ENCODE peak calls at places on chromosomes 13 and 19, in nine cellular contexts. M is sigmoid colon, V is spleen, J is GM12878, L is prostate gland, I is H1, P is HepG2, B is Panc1, U is HCT116. H is an unnamed sample. For H3K4me1, the result is how much of the 10 kb centered on the place peaks cover.

GRCh38 chr19:34555447-34555846 is 73.9 kb downstream of the WTIP start:
- DNase-seq in M (no peak), V (no peak), J (no peak), L (no peak), I (no peak), P (peak), B (no peak), U (peak), H (no peak)

GRCh38 chr19:10936661-10937084 is 8.1 kb downstream of the TIMM29 start:
- DNase-seq in M (no peak), V (no peak), J (peak), L (peak), I (no peak), P (peak), B (peak), U (peak), H (no peak)

GRCh38 chr19:19591133-19591825 is 27.2 kb downstream of the PBX4 start:
- DNase-seq in M (no peak), V (no peak), J (peak), L (peak), I (peak), P (peak), B (peak), U (no peak), H (peak)

GRCh38 chr13:89749888-89750287 is 1597.6 kb upstream of the MIR17HG start:
- DNase-seq in M (no peak), V (no peak), J (no peak), L (no peak), I (no peak), P (no peak), B (no peak), U (no peak), H (no peak)

GRCh38 chr19:39405261-39405912 is 1.3 kb upstream of the ZFP36 start:
- DNase-seq in M (no peak), V (no peak), J (no peak), L (no peak), I (no peak), P (no peak), B (no peak), U (no peak), H (no peak)

GRCh38 chr13:79560954-79561353 is 80.0 kb downstream of the NDFIP2 start:
- DNase-seq in M (no peak), V (no peak), J (no peak), L (no peak), I (no peak), P (no peak), B (no peak), U (no peak), H (no peak)

GRCh38 chr19:49793561-49793840 is 19.6 kb downstream of the FUZ start:
- DNase-seq in M (no peak), V (no peak), J (no peak), L (no peak), I (no peak), P (no peak), B (no peak), U (no peak), H (no peak)

GRCh38 chr19:2423913-2424685 is 3.3 kb downstream of the TIMM13 start:
- DNase-seq in M (no peak), V (peak), J (no peak), L (no peak), I (no peak), P (no peak), B (no peak), U (no peak), H (no peak)

GRCh38 chr19:39341720-39342604 is at the start of gene SAMD4B:
- DNase-seq in M (peak), V (peak), J (peak), L (peak), I (peak), P (peak), B (peak), U (peak), H (peak)

GRCh38 chr19:49340069-49340864 is 5.1 kb downstream of the CD37 start:
- DNase-seq in M (peak), V (peak), J (peak), L (peak), I (no peak), P (peak), B (no peak), U (no peak), H (peak)

GRCh38 chr19:33476151-33476707 is 45.4 kb downstream of the PEPD start:
- DNase-seq in M (peak), V (peak), J (no peak), L (no peak), I (no peak), P (no peak), B (no peak), U (no peak), H (no peak)

GRCh38 chr13:33509642-33510229 is 224.2 kb upstream of the STARD13 start:
- DNase-seq in M (peak), V (peak), J (no peak), L (peak), I (no peak), P (no peak), B (no peak), U (no peak), H (no peak)

GRCh38 chr13:66407159-66407558 is 823.0 kb downstream of the PCDH9 start:
- DNase-seq in M (no peak), V (no peak), J (no peak), L (no peak), I (no peak), P (no peak), B (no peak), U (no peak), H (no peak)

GRCh38 chr19:3178973-3179738 is 587 bp downstream of the S1PR4 start:
- DNase-seq in M (no peak), V (no peak), J (no peak), L (no peak), I (no peak), P (no peak), B (no peak), U (no peak), H (no peak)

GRCh38 chr13:67827992-67828391 is 597.9 kb upstream of the PCDH9 start:
- DNase-seq in M (no peak), V (no peak), J (no peak), L (no peak), I (no peak), P (no peak), B (no peak), U (no peak), H (no peak)

GRCh38 chr13:95246292-95247082 is 54.8 kb downstream of the ABCC4 start:
- DNase-seq in M (no peak), V (no peak), J (no peak), L (peak), I (no peak), P (no peak), B (no peak), U (no peak), H (no peak)

GRCh38 chr19:7832009-7832408 is 2.0 kb downstream of the EVI5L start:
- DNase-seq in M (no peak), V (peak), J (no peak), L (no peak), I (no peak), P (no peak), B (no peak), U (no peak), H (no peak)

GRCh38 chr13:104779311-104779710 is 1713.1 kb upstream of the SLC10A2 start:
- DNase-seq in M (no peak), V (no peak), J (no peak), L (no peak), I (peak), P (no peak), B (no peak), U (no peak), H (no peak)

GRCh38 chr13:77545626-77546412 is 10.3 kb downstream of the SCEL start:
- DNase-seq in M (no peak), V (no peak), J (no peak), L (no peak), I (no peak), P (no peak), B (no peak), U (no peak), H (no peak)

GRCh38 chr19:40701758-40702157 is 11.3 kb upstream of the NUMBL start:
- DNase-seq in M (no peak), V (no peak), J (no peak), L (no peak), I (no peak), P (no peak), B (no peak), U (no peak), H (no peak)
- H3K4me1 ChIP-seq in M (under half), V (under half), J (under half), L (under half), I (under half), P (under half), B (under half), U (under half), H (under half)

GRCh38 chr13:98445340-98446233 is 131.3 kb downstream of the STK24 start:
- DNase-seq in M (peak), V (peak), J (peak), L (peak), I (peak), P (peak), B (no peak), U (peak), H (peak)
- TF ChIP-seq POLR2AphosphoS5 in M (peak), V (peak), J (no peak), L (peak), I (peak), P (peak), B (no peak), U (no peak), H (peak)

GRCh38 chr13:110268576-110269185 is 38.3 kb downstream of the COL4A1 start:
- DNase-seq in M (peak), V (no peak), J (no peak), L (no peak), I (no peak), P (no peak), B (no peak), U (no peak), H (no peak)
- H3K27ac ChIP-seq in M (peak), V (peak), J (no peak), L (no peak), I (no peak), P (no peak), B (no peak), U (no peak), H (no peak)

GRCh38 chr13:24218977-24219376 is 58.5 kb downstream of the SPATA13 start:
- DNase-seq in M (no peak), V (no peak), J (no peak), L (no peak), I (no peak), P (no peak), B (no peak), U (no peak), H (no peak)
- H3K4me1 ChIP-seq in M (under half), V (under half), J (under half), L (under half), I (under half), P (half or more), B (under half), U (under half), H (under half)